ENCODE peak calls at places on chromosomes 16 and 17, in seven cellular contexts. A is NCI-H446, K is GM19239, O is GM12891, L is anterior cingulate cortex, U is NCI-H1092 treated with DMSO at 0.1 percent for 48 hours, Z is nephron progenitor cell. Q is an unnamed sample.

GRCh38 chr17:65170839-65171238 is 33.7 kb downstream of the RGS9 start:
- DNase-seq in A (peak; percentile 44), K (no peak), O (no peak), L (no peak), U (peak; percentile 84), Z (no peak), Q (peak; percentile 72)

GRCh38 chr17:80662557-80662956 is 117.9 kb downstream of the RPTOR start:
- DNase-seq in A (no peak), K (no peak), O (no peak), L (no peak), U (no peak), Z (no peak), Q (no peak)

GRCh38 chr16:31695667-31696066 is 168.0 kb downstream of the AHSP start:
- DNase-seq in A (no peak), K (peak; percentile 19), O (no peak), L (no peak), U (no peak), Z (no peak), Q (no peak)

GRCh38 chr17:41633498-41634197 is 9.3 kb upstream of the KRT17 start:
- DNase-seq in A (no peak), K (no peak), O (no peak), L (no peak), U (no peak), Z (no peak), Q (no peak)

GRCh38 chr16:70589998-70590471 is 56.3 kb upstream of the IL34 start:
- DNase-seq in A (no peak), K (no peak), O (no peak), L (no peak), U (no peak), Z (no peak), Q (no peak)

GRCh38 chr16:55510185-55510805 is 1.4 kb downstream of the LPCAT2 start:
- DNase-seq in A (no peak), K (no peak), O (no peak), L (no peak), U (no peak), Z (no peak), Q (no peak)

GRCh38 chr17:31190351-31190750 is 95.6 kb downstream of the NF1 start:
- DNase-seq in A (no peak), K (no peak), O (no peak), L (no peak), U (no peak), Z (no peak), Q (no peak)

GRCh38 chr17:37413875-37414519 is 7.3 kb downstream of the TADA2A start:
- DNase-seq in A (no peak), K (no peak), O (no peak), L (no peak), U (no peak), Z (no peak), Q (no peak)

GRCh38 chr16:15708096-15708495 is 58.1 kb downstream of the NDE1 start:
- DNase-seq in A (no peak), K (no peak), O (no peak), L (no peak), U (no peak), Z (no peak), Q (no peak)

GRCh38 chr16:78461496-78461938 is 362.1 kb downstream of the WWOX start:
- DNase-seq in A (no peak), K (no peak), O (no peak), L (no peak), U (no peak), Z (peak; percentile 19), Q (no peak)

GRCh38 chr16:79542196-79542859 is 58.2 kb downstream of the MAF start:
- DNase-seq in A (no peak), K (no peak), O (no peak), L (peak; percentile 18), U (no peak), Z (no peak), Q (no peak)

GRCh38 chr17:47914296-47914948 is 18.4 kb downstream of the SP2 start:
- DNase-seq in A (no peak), K (no peak), O (no peak), L (no peak), U (no peak), Z (no peak), Q (no peak)

GRCh38 chr17:64354396-64354795 is 36.3 kb downstream of the PECAM1 start:
- DNase-seq in A (no peak), K (no peak), O (no peak), L (no peak), U (no peak), Z (no peak), Q (no peak)

GRCh38 chr17:15942207-15942833 is 2.6 kb upstream of the ADORA2B start:
- DNase-seq in A (no peak), K (no peak), O (no peak), L (no peak), U (no peak), Z (no peak), Q (no peak)

GRCh38 chr16:9971907-9972306 is 210.3 kb downstream of the GRIN2A start:
- DNase-seq in A (no peak), K (no peak), O (no peak), L (no peak), U (no peak), Z (no peak), Q (no peak)

GRCh38 chr16:54286330-54287017 is at the start of gene IRX3:
- DNase-seq in A (peak; percentile 65), K (no peak), O (no peak), L (peak; percentile 9), U (peak; percentile 93), Z (peak; percentile 83), Q (peak; percentile 43)

GRCh38 chr16:84166796-84167695 is 19.8 kb downstream of the TAF1C start:
- DNase-seq in A (no peak), K (no peak), O (no peak), L (no peak), U (no peak), Z (no peak), Q (no peak)

GRCh38 chr16:67177743-67178699 is 5.7 kb downstream of the MATCAP1 start:
- DNase-seq in A (no peak), K (no peak), O (peak; percentile 72), L (peak; percentile 43), U (peak; percentile 47), Z (peak; percentile 72), Q (no peak)

GRCh38 chr17:17564896-17565295 is 26.6 kb downstream of the PEMT start:
- DNase-seq in A (no peak), K (no peak), O (no peak), L (no peak), U (no peak), Z (no peak), Q (no peak)

GRCh38 chr16:55562936-55563335 is 3.5 kb upstream of the CAPNS2 start:
- DNase-seq in A (no peak), K (no peak), O (no peak), L (no peak), U (no peak), Z (no peak), Q (no peak)

GRCh38 chr17:27526603-27527002 is 70.4 kb downstream of the KSR1 start:
- DNase-seq in A (no peak), K (no peak), O (no peak), L (no peak), U (no peak), Z (peak; percentile 30), Q (no peak)

GRCh38 chr17:32341857-32342602 is at the start of gene C17orf75:
- DNase-seq in A (peak; percentile 12), K (peak; percentile 68), O (peak; percentile 60), L (peak; percentile 79), U (peak; percentile 81), Z (peak; percentile 70), Q (peak; percentile 58)

GRCh38 chr17:2086306-2086705 is 31.4 kb downstream of the HIC1 start:
- DNase-seq in A (no peak), K (no peak), O (no peak), L (no peak), U (no peak), Z (no peak), Q (no peak)

GRCh38 chr16:57110937-57111336 is 18.6 kb downstream of the CPNE2 start:
- DNase-seq in A (no peak), K (no peak), O (no peak), L (no peak), U (no peak), Z (no peak), Q (no peak)